ENCODE peak calls at places on chromosomes 13 and 19, in six cellular contexts. One of them, this sample, is unnamed.
A peak's percentile ranks its signal among the peaks of the same experiment; 100 is the strongest.

GRCh38 chr13:51303882-51304281 is 35.6 kb upstream of the SERPINE3 start:
- DNase-seq in esophagus squamous epithelium: no peak
- DNase-seq in heart left ventricle: no peak
- DNase-seq in tibial artery: no peak
- DNase-seq in pancreas: no peak
- DNase-seq in A549: no peak
- DNase-seq in this sample: no peak

GRCh38 chr19:39813264-39813998 is 20.5 kb downstream of the DYRK1B start:
- DNase-seq in esophagus squamous epithelium: no peak
- DNase-seq in heart left ventricle: no peak
- DNase-seq in tibial artery: no peak
- DNase-seq in pancreas: no peak
- DNase-seq in A549: no peak
- DNase-seq in this sample: no peak

GRCh38 chr19:4456566-4456842 is 1.1 kb downstream of the UBXN6 start:
- DNase-seq in esophagus squamous epithelium: no peak
- DNase-seq in heart left ventricle: no peak
- DNase-seq in tibial artery: no peak
- DNase-seq in pancreas: no peak
- DNase-seq in A549: no peak
- DNase-seq in this sample: no peak

GRCh38 chr13:105611424-105611823 is 924.0 kb downstream of the EFNB2 start:
- DNase-seq in esophagus squamous epithelium: no peak
- DNase-seq in heart left ventricle: no peak
- DNase-seq in tibial artery: no peak
- DNase-seq in pancreas: no peak
- DNase-seq in A549: no peak
- DNase-seq in this sample: no peak

GRCh38 chr13:79867248-79867647 is 386.3 kb downstream of the NDFIP2 start:
- DNase-seq in esophagus squamous epithelium: no peak
- DNase-seq in heart left ventricle: no peak
- DNase-seq in tibial artery: no peak
- DNase-seq in pancreas: no peak
- DNase-seq in A549: no peak
- DNase-seq in this sample: no peak

GRCh38 chr19:45828523-45828922 is 13.4 kb upstream of the RSPH6A start:
- DNase-seq in esophagus squamous epithelium: no peak
- DNase-seq in heart left ventricle: no peak
- DNase-seq in tibial artery: no peak
- DNase-seq in pancreas: no peak
- DNase-seq in A549: no peak
- DNase-seq in this sample: no peak

GRCh38 chr13:107545946-107546502 is 669.3 kb downstream of the LIG4 start:
- DNase-seq in esophagus squamous epithelium: no peak
- DNase-seq in heart left ventricle: no peak
- DNase-seq in tibial artery: no peak
- DNase-seq in pancreas: no peak
- DNase-seq in A549: no peak
- DNase-seq in this sample: no peak

GRCh38 chr19:30148039-30148438 is 206.0 kb downstream of the URI1 start:
- DNase-seq in esophagus squamous epithelium: no peak
- DNase-seq in heart left ventricle: no peak
- DNase-seq in tibial artery: no peak
- DNase-seq in pancreas: no peak
- DNase-seq in A549: peak; percentile 95
- DNase-seq in this sample: no peak

GRCh38 chr13:60410299-60410698 is 13.3 kb downstream of the TDRD3 start:
- DNase-seq in esophagus squamous epithelium: no peak
- DNase-seq in heart left ventricle: no peak
- DNase-seq in tibial artery: no peak
- DNase-seq in pancreas: no peak
- DNase-seq in A549: no peak
- DNase-seq in this sample: no peak

GRCh38 chr13:97211986-97212385 is 10.1 kb upstream of the MBNL2 start:
- DNase-seq in esophagus squamous epithelium: no peak
- DNase-seq in heart left ventricle: no peak
- DNase-seq in tibial artery: no peak
- DNase-seq in pancreas: no peak
- DNase-seq in A549: no peak
- DNase-seq in this sample: no peak

GRCh38 chr13:41505209-41505835 is 48.0 kb downstream of the RGCC start:
- DNase-seq in esophagus squamous epithelium: no peak
- DNase-seq in heart left ventricle: no peak
- DNase-seq in tibial artery: no peak
- DNase-seq in pancreas: no peak
- DNase-seq in A549: no peak
- DNase-seq in this sample: no peak

GRCh38 chr19:23436318-23436717 is 41.0 kb upstream of the ZNF91 start:
- DNase-seq in esophagus squamous epithelium: no peak
- DNase-seq in heart left ventricle: no peak
- DNase-seq in tibial artery: no peak
- DNase-seq in pancreas: no peak
- DNase-seq in A549: no peak
- DNase-seq in this sample: no peak

GRCh38 chr19:9535934-9536333 is 2.5 kb downstream of the ZNF426 start:
- DNase-seq in esophagus squamous epithelium: no peak
- DNase-seq in heart left ventricle: no peak
- DNase-seq in tibial artery: no peak
- DNase-seq in pancreas: no peak
- DNase-seq in A549: no peak
- DNase-seq in this sample: no peak

GRCh38 chr13:39776439-39776838 is 121.0 kb downstream of the COG6 start:
- DNase-seq in esophagus squamous epithelium: no peak
- DNase-seq in heart left ventricle: no peak
- DNase-seq in tibial artery: no peak
- DNase-seq in pancreas: no peak
- DNase-seq in A549: no peak
- DNase-seq in this sample: no peak

GRCh38 chr19:35260694-35261304 is 8.0 kb upstream of the USF2 start:
- DNase-seq in esophagus squamous epithelium: no peak
- DNase-seq in heart left ventricle: no peak
- DNase-seq in tibial artery: no peak
- DNase-seq in pancreas: no peak
- DNase-seq in A549: no peak
- DNase-seq in this sample: no peak

GRCh38 chr13:114134111-114134943 is 1.9 kb upstream of the RASA3 start:
- DNase-seq in esophagus squamous epithelium: no peak
- DNase-seq in heart left ventricle: peak; percentile 23
- DNase-seq in tibial artery: no peak
- DNase-seq in pancreas: no peak
- DNase-seq in A549: no peak
- DNase-seq in this sample: no peak

GRCh38 chr13:101144808-101145419 is 271.4 kb downstream of the NALCN start:
- DNase-seq in esophagus squamous epithelium: no peak
- DNase-seq in heart left ventricle: no peak
- DNase-seq in tibial artery: no peak
- DNase-seq in pancreas: no peak
- DNase-seq in A549: no peak
- DNase-seq in this sample: no peak

GRCh38 chr13:110092869-110093268 is 214.1 kb downstream of the COL4A1 start:
- DNase-seq in esophagus squamous epithelium: no peak
- DNase-seq in heart left ventricle: no peak
- DNase-seq in tibial artery: no peak
- DNase-seq in pancreas: no peak
- DNase-seq in A549: no peak
- DNase-seq in this sample: no peak

GRCh38 chr13:62320129-62320724 is 904.6 kb upstream of the PCDH20 start:
- DNase-seq in esophagus squamous epithelium: no peak
- DNase-seq in heart left ventricle: no peak
- DNase-seq in tibial artery: no peak
- DNase-seq in pancreas: no peak
- DNase-seq in A549: peak; percentile 1
- DNase-seq in this sample: no peak

GRCh38 chr13:21957833-21958232 is 287.0 kb downstream of the FGF9 start:
- DNase-seq in esophagus squamous epithelium: no peak
- DNase-seq in heart left ventricle: no peak
- DNase-seq in tibial artery: no peak
- DNase-seq in pancreas: no peak
- DNase-seq in A549: no peak
- DNase-seq in this sample: no peak

GRCh38 chr19:13997637-13997962 is 8.5 kb downstream of the RFX1 start:
- DNase-seq in esophagus squamous epithelium: no peak
- DNase-seq in heart left ventricle: peak; percentile 20
- DNase-seq in tibial artery: no peak
- DNase-seq in pancreas: no peak
- DNase-seq in A549: no peak
- DNase-seq in this sample: no peak

GRCh38 chr13:44894001-44894770 is 95.1 kb downstream of the NUFIP1 start:
- DNase-seq in esophagus squamous epithelium: no peak
- DNase-seq in heart left ventricle: no peak
- DNase-seq in tibial artery: no peak
- DNase-seq in pancreas: no peak
- DNase-seq in A549: no peak
- DNase-seq in this sample: no peak

GRCh38 chr13:36778083-36778671 is 40.8 kb upstream of the RFXAP start:
- DNase-seq in esophagus squamous epithelium: no peak
- DNase-seq in heart left ventricle: no peak
- DNase-seq in tibial artery: no peak
- DNase-seq in pancreas: no peak
- DNase-seq in A549: no peak
- DNase-seq in this sample: no peak

GRCh38 chr13:50410921-50411712 is 395.9 kb downstream of the KCNRG start:
- DNase-seq in esophagus squamous epithelium: no peak
- DNase-seq in heart left ventricle: no peak
- DNase-seq in tibial artery: peak; percentile 28
- DNase-seq in pancreas: no peak
- DNase-seq in A549: peak; percentile 54
- DNase-seq in this sample: peak; percentile 35

GRCh38 chr19:45863840-45864628 is at the start of gene FOXA3:
- DNase-seq in esophagus squamous epithelium: no peak
- DNase-seq in heart left ventricle: peak; percentile 37
- DNase-seq in tibial artery: no peak
- DNase-seq in pancreas: peak; percentile 80
- DNase-seq in A549: peak; percentile 96
- DNase-seq in this sample: no peak

GRCh38 chr13:24271231-24271610 is 38.2 kb upstream of the C1QTNF9 start:
- DNase-seq in esophagus squamous epithelium: no peak
- DNase-seq in heart left ventricle: no peak
- DNase-seq in tibial artery: no peak
- DNase-seq in pancreas: no peak
- DNase-seq in A549: no peak
- DNase-seq in this sample: no peak

GRCh38 chr13:89361909-89362308 is 1690.7 kb downstream of the SLITRK5 start:
- DNase-seq in esophagus squamous epithelium: no peak
- DNase-seq in heart left ventricle: no peak
- DNase-seq in tibial artery: no peak
- DNase-seq in pancreas: no peak
- DNase-seq in A549: no peak
- DNase-seq in this sample: no peak

GRCh38 chr19:51654783-51655182 is 8.2 kb upstream of the SIGLEC14 start:
- DNase-seq in esophagus squamous epithelium: no peak
- DNase-seq in heart left ventricle: no peak
- DNase-seq in tibial artery: no peak
- DNase-seq in pancreas: no peak
- DNase-seq in A549: peak; percentile 12
- DNase-seq in this sample: no peak

GRCh38 chr19:28899703-28900102 is 313.2 kb downstream of the UQCRFS1 start:
- DNase-seq in esophagus squamous epithelium: no peak
- DNase-seq in heart left ventricle: no peak
- DNase-seq in tibial artery: no peak
- DNase-seq in pancreas: no peak
- DNase-seq in A549: no peak
- DNase-seq in this sample: no peak

GRCh38 chr19:43505186-43505456 is 575 bp upstream of the PHLDB3 start:
- DNase-seq in esophagus squamous epithelium: no peak
- DNase-seq in heart left ventricle: no peak
- DNase-seq in tibial artery: no peak
- DNase-seq in pancreas: no peak
- DNase-seq in A549: no peak
- DNase-seq in this sample: no peak
- H3K4me3 ChIP-seq in esophagus squamous epithelium: peak overlapping the region; percentile 93
- H3K4me3 ChIP-seq in heart left ventricle: no peak overlapping the region
- H3K4me3 ChIP-seq in tibial artery: peak overlapping the region; percentile 88
- H3K4me3 ChIP-seq in pancreas: peak overlapping the region; percentile 47
- H3K4me3 ChIP-seq in A549: peak overlapping the region; percentile 68
- H3K4me3 ChIP-seq in this sample: no peak overlapping the region

DNA sequence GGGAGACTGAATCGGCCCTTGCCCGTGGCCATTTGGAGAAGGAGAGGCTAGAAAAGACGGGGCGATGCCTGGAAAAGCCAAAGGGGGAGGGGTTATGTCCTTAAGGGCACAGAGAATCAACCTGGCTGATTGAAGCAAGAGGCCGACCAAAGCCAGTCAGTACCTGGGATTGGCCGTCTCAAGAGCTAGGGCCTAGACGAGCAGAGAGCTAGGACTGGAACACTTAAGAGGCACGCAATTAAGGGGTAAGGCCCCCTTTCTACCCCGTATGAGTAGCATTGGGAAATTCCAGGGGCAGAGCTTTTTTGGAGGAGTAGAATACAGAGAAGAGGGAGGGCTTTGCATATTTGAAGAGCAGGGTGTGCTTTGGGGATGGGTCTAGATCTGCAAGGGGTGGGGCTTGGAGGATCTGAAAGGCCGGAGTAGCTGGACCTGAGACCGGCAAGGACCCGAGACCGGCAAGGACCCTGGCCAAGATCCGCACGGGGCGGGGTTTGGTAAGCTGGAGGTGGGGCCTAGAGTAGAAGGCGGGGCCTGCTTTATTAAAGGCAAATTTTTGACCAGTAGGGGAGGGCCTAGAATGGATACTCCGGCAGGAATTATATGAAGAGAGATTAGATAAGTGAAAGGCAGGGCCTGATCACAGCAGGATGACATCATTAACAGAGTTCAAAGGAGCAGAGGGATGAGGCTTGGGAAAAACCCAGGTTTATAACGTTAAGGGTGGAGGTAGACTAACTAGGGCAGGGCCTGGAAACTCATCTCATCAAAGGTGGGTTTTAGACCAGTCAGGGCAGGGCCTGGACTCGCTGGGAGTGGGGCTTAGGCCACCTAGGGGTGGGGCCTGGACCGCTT is 10.7 kb upstream of the CACNG6 start:
- DNase-seq in esophagus squamous epithelium: no peak
- DNase-seq in heart left ventricle: no peak
- DNase-seq in tibial artery: no peak
- DNase-seq in pancreas: no peak
- DNase-seq in A549: peak; percentile 96
- DNase-seq in this sample: no peak
- H3K4me3 ChIP-seq in esophagus squamous epithelium: peak overlapping the region; percentile 51
- H3K4me3 ChIP-seq in heart left ventricle: peak overlapping the region; percentile 37
- H3K4me3 ChIP-seq in tibial artery: no peak overlapping the region
- H3K4me3 ChIP-seq in pancreas: no peak overlapping the region
- H3K4me3 ChIP-seq in A549: peak overlapping the region; percentile 69
- H3K4me3 ChIP-seq in this sample: no peak overlapping the region

GRCh38 chr19:41564515-41565383 is 11.2 kb upstream of the CEACAM21 start:
- DNase-seq in esophagus squamous epithelium: no peak
- DNase-seq in heart left ventricle: no peak
- DNase-seq in tibial artery: no peak
- DNase-seq in pancreas: no peak
- DNase-seq in A549: no peak
- DNase-seq in this sample: no peak
- H3K4me3 ChIP-seq in esophagus squamous epithelium: peak overlapping the region; percentile 40
- H3K4me3 ChIP-seq in heart left ventricle: peak overlapping the region; percentile 8
- H3K4me3 ChIP-seq in tibial artery: no peak overlapping the region
- H3K4me3 ChIP-seq in pancreas: no peak overlapping the region
- H3K4me3 ChIP-seq in A549: no peak overlapping the region
- H3K4me3 ChIP-seq in this sample: no peak overlapping the region

DNA sequence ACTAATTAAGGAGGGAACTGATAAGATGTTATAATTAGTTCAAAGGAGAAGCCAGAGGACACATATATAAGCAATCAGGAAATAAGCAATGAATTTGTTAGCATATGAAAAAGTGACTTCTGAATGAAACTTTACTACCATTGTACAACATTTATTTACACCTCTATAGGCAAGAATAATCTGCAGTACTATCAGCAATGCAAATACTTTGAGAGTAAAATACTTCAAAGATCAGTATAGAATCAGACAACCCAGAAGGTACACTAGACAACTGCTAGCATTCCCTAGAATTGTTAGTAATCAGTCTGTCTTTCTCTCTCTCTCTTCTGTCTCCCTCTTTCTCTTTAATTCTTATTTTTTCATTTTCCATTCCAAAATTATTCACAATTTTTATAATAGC is 196.8 kb upstream of the ATXN8OS start:
- DNase-seq in esophagus squamous epithelium: no peak
- DNase-seq in heart left ventricle: no peak
- DNase-seq in tibial artery: no peak
- DNase-seq in pancreas: no peak
- DNase-seq in A549: no peak
- DNase-seq in this sample: no peak
- H3K4me3 ChIP-seq in esophagus squamous epithelium: no peak overlapping the region
- H3K4me3 ChIP-seq in heart left ventricle: no peak overlapping the region
- H3K4me3 ChIP-seq in tibial artery: no peak overlapping the region
- H3K4me3 ChIP-seq in pancreas: no peak overlapping the region
- H3K4me3 ChIP-seq in A549: no peak overlapping the region
- H3K4me3 ChIP-seq in this sample: no peak overlapping the region